ENCODE peak calls at places on chromosomes 11 and 22, in seven cellular contexts. P, D, V, E, K, S and Y are unnamed samples.

GRCh38 chr11:92296138-92296515 is 71.5 kb downstream of the FAT3 start:
- DNase-seq in P (no peak), D (peak; percentile 43), V (no peak), E (no peak), K (peak; percentile 33), S (no peak), Y (peak; percentile 40)

GRCh38 chr11:103811870-103812509 is 224.4 kb upstream of the DDI1 start:
- DNase-seq in P (no peak), D (peak; percentile 35), V (no peak), E (no peak), K (no peak), S (no peak), Y (no peak)

GRCh38 chr11:44681698-44682097 is 45.1 kb upstream of the TSPAN18 start:
- DNase-seq in P (no peak), D (peak; percentile 12), V (peak; percentile 10), E (no peak), K (peak; percentile 33), S (peak; percentile 13), Y (peak; percentile 6)

GRCh38 chr11:60782393-60783140 is 2.6 kb upstream of the MS4A10 start:
- DNase-seq in P (no peak), D (no peak), V (no peak), E (no peak), K (no peak), S (no peak), Y (no peak)

GRCh38 chr22:31235076-31235475 is 23.0 kb downstream of the LIMK2 start:
- DNase-seq in P (no peak), D (no peak), V (no peak), E (no peak), K (no peak), S (no peak), Y (no peak)

GRCh38 chr11:28673687-28674431 is 565.7 kb downstream of the METTL15 start:
- DNase-seq in P (no peak), D (peak; percentile 80), V (no peak), E (no peak), K (no peak), S (peak; percentile 33), Y (no peak)

GRCh38 chr11:15189646-15190365 is 75.1 kb downstream of the INSC start:
- DNase-seq in P (no peak), D (peak; percentile 69), V (no peak), E (no peak), K (no peak), S (no peak), Y (no peak)

GRCh38 chr11:790721-791564 is 1.1 kb upstream of the CEND1 start:
- DNase-seq in P (no peak), D (peak; percentile 74), V (no peak), E (no peak), K (no peak), S (peak; percentile 59), Y (no peak)

GRCh38 chr11:117930668-117931330 is 1.6 kb upstream of the TMPRSS13 start:
- DNase-seq in P (no peak), D (no peak), V (no peak), E (no peak), K (no peak), S (no peak), Y (no peak)

GRCh38 chr11:93089474-93090102 is 108.2 kb downstream of the SLC36A4 start:
- DNase-seq in P (no peak), D (peak; percentile 28), V (peak; percentile 18), E (no peak), K (peak; percentile 51), S (peak; percentile 84), Y (peak; percentile 36)

GRCh38 chr11:7088921-7089320 is at the start of gene RBMXL2:
- DNase-seq in P (no peak), D (peak; percentile 9), V (no peak), E (no peak), K (no peak), S (no peak), Y (no peak)

GRCh38 chr11:59802639-59803176 is 7.9 kb downstream of the MRPL16 start:
- DNase-seq in P (no peak), D (peak; percentile 77), V (no peak), E (no peak), K (peak; percentile 40), S (peak; percentile 41), Y (no peak)